ENCODE peak calls at places on chromosomes 7 and 10, in five cellular contexts. One of them, this sample, is unnamed.

GRCh38 chr10:78065616-78066410 is 32.1 kb downstream of the RPS24 start:
- DNase-seq in heart right ventricle: no peak
- DNase-seq in body of pancreas: peak; percentile 16
- DNase-seq in neuronal stem cell: no peak
- DNase-seq in endodermal cell: no peak
- DNase-seq in this sample: no peak

GRCh38 chr10:127921751-127922140 is 14.8 kb downstream of the PTPRE start:
- DNase-seq in body of pancreas: no peak
- DNase-seq in endodermal cell: no peak
- DNase-seq in heart right ventricle: no peak
- DNase-seq in neuronal stem cell: no peak
- DNase-seq in this sample: no peak

GRCh38 chr10:33073641-33074410 is 115.8 kb upstream of the ITGB1 start:
- DNase-seq in heart right ventricle: no peak
- DNase-seq in endodermal cell: no peak
- DNase-seq in neuronal stem cell: no peak
- DNase-seq in body of pancreas: no peak
- DNase-seq in this sample: no peak

GRCh38 chr10:55822096-55822495 is 539.0 kb downstream of the ZWINT start:
- DNase-seq in heart right ventricle: no peak
- DNase-seq in neuronal stem cell: no peak
- DNase-seq in endodermal cell: peak; percentile 72
- DNase-seq in body of pancreas: no peak
- DNase-seq in this sample: no peak

GRCh38 chr7:41006591-41006990 is 696.3 kb downstream of the INHBA start:
- DNase-seq in heart right ventricle: no peak
- DNase-seq in body of pancreas: no peak
- DNase-seq in neuronal stem cell: no peak
- DNase-seq in endodermal cell: no peak
- DNase-seq in this sample: no peak

GRCh38 chr10:117003336-117003735 is 1.7 kb downstream of the SHTN1 start:
- DNase-seq in heart right ventricle: no peak
- DNase-seq in body of pancreas: no peak
- DNase-seq in endodermal cell: no peak
- DNase-seq in neuronal stem cell: no peak
- DNase-seq in this sample: no peak

GRCh38 chr10:125151824-125152634 is 8.3 kb downstream of the CTBP2 start:
- DNase-seq in body of pancreas: peak; percentile 66
- DNase-seq in neuronal stem cell: no peak
- DNase-seq in heart right ventricle: peak; percentile 36
- DNase-seq in endodermal cell: peak; percentile 97
- DNase-seq in this sample: no peak

GRCh38 chr7:155961241-155962190 is 149.3 kb upstream of the SHH start:
- DNase-seq in neuronal stem cell: no peak
- DNase-seq in heart right ventricle: no peak
- DNase-seq in body of pancreas: no peak
- DNase-seq in endodermal cell: peak; percentile 51
- DNase-seq in this sample: no peak

GRCh38 chr10:130686680-130687300 is 550.6 kb downstream of the GLRX3 start:
- DNase-seq in body of pancreas: peak; percentile 34
- DNase-seq in endodermal cell: peak; percentile 79
- DNase-seq in neuronal stem cell: peak; percentile 26
- DNase-seq in heart right ventricle: no peak
- DNase-seq in this sample: no peak

GRCh38 chr10:11440250-11441150 is 170.9 kb downstream of the USP6NL start:
- DNase-seq in endodermal cell: peak; percentile 24
- DNase-seq in heart right ventricle: no peak
- DNase-seq in body of pancreas: no peak
- DNase-seq in neuronal stem cell: no peak
- DNase-seq in this sample: no peak

GRCh38 chr7:46485481-46486065 is 564.5 kb upstream of the IGFBP3 start:
- DNase-seq in neuronal stem cell: no peak
- DNase-seq in heart right ventricle: no peak
- DNase-seq in body of pancreas: no peak
- DNase-seq in endodermal cell: no peak
- DNase-seq in this sample: no peak

GRCh38 chr10:13268841-13269240 is 31.0 kb downstream of the PHYH start:
- DNase-seq in body of pancreas: no peak
- DNase-seq in neuronal stem cell: no peak
- DNase-seq in endodermal cell: peak; percentile 55
- DNase-seq in heart right ventricle: no peak
- DNase-seq in this sample: no peak

GRCh38 chr10:17068953-17069352 is 60.7 kb downstream of the CUBN start:
- DNase-seq in body of pancreas: no peak
- DNase-seq in endodermal cell: no peak
- DNase-seq in heart right ventricle: no peak
- DNase-seq in neuronal stem cell: no peak
- DNase-seq in this sample: no peak
- H3K27ac ChIP-seq in body of pancreas: no peak overlapping the region
- H3K27ac ChIP-seq in endodermal cell: no peak overlapping the region
- H3K27ac ChIP-seq in heart right ventricle: no peak overlapping the region
- H3K27ac ChIP-seq in neuronal stem cell: no peak overlapping the region
- H3K27ac ChIP-seq in this sample: no peak overlapping the region

DNA sequence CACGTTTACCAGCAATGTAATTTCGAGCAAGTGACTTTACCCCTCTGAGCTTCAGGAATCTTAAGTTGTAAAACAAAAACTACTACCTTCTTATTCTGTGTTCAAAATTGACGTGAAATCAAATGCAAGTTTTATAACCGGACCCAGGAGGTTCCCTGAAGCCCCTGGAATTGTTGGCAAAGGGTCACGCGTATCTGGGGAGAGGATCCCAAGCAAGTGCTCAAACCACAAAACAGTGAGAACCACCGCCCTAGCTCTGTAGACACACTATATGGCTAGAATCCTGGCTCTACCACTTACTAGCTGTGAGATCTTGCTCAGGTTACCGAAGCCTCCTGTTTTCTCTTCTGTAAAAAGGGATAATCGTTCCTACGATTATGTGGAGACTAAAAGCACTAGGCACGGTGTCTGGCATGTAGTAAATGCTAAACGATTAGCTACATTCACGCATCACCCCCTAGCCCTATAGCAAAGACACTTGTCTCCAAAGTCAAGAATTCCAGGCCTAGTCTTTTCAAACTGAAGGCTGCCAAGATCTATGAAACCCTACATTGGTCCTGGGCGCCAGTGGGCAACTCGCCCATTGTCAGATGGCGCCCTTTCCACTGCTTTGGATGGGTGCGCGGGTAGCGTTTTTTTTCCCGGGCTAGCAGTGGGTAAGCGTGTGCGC is 11.8 kb upstream of the NKX2-3 start:
- DNase-seq in heart right ventricle: no peak
- DNase-seq in body of pancreas: no peak
- DNase-seq in neuronal stem cell: no peak
- DNase-seq in endodermal cell: no peak
- DNase-seq in this sample: no peak
- H3K27me3 ChIP-seq in heart right ventricle: peaks cover 93% of the 10 kb centered on the region
- H3K27me3 ChIP-seq in body of pancreas: peaks cover 48% of the 10 kb centered on the region
- H3K27me3 ChIP-seq in neuronal stem cell: peaks cover 94% of the 10 kb centered on the region
- H3K27me3 ChIP-seq in endodermal cell: peaks cover 100% of the 10 kb centered on the region
- H3K27me3 ChIP-seq in this sample: no peaks in the 10 kb centered on the region

GRCh38 chr10:6333973-6334372 is 131.2 kb downstream of the PFKFB3 start:
- DNase-seq in body of pancreas: no peak
- DNase-seq in endodermal cell: no peak
- DNase-seq in heart right ventricle: no peak
- DNase-seq in neuronal stem cell: no peak
- DNase-seq in this sample: no peak

GRCh38 chr10:6327906-6328707 is 125.4 kb downstream of the PFKFB3 start:
- DNase-seq in heart right ventricle: no peak
- DNase-seq in neuronal stem cell: no peak
- DNase-seq in body of pancreas: no peak
- DNase-seq in endodermal cell: no peak
- DNase-seq in this sample: no peak

GRCh38 chr10:6333086-6333485 is 130.4 kb downstream of the PFKFB3 start:
- DNase-seq in heart right ventricle: no peak
- DNase-seq in endodermal cell: no peak
- DNase-seq in body of pancreas: no peak
- DNase-seq in neuronal stem cell: no peak
- DNase-seq in this sample: no peak

GRCh38 chr10:6328708-6329423 is 126.1 kb downstream of the PFKFB3 start:
- DNase-seq in neuronal stem cell: no peak
- DNase-seq in body of pancreas: no peak
- DNase-seq in heart right ventricle: no peak
- DNase-seq in endodermal cell: no peak
- DNase-seq in this sample: no peak
- H3K27ac ChIP-seq in neuronal stem cell: no peak overlapping the region
- H3K27ac ChIP-seq in body of pancreas: no peak overlapping the region
- H3K27ac ChIP-seq in heart right ventricle: peak overlapping the region; percentile 65
- H3K27ac ChIP-seq in endodermal cell: no peak overlapping the region
- H3K27ac ChIP-seq in this sample: no peak overlapping the region

GRCh38 chr10:118722694-118723093 is 32.1 kb downstream of the CACUL1 start:
- DNase-seq in heart right ventricle: no peak
- DNase-seq in neuronal stem cell: no peak
- DNase-seq in endodermal cell: no peak
- DNase-seq in body of pancreas: no peak
- DNase-seq in this sample: no peak

GRCh38 chr10:118725784-118726507 is 28.8 kb downstream of the CACUL1 start:
- DNase-seq in neuronal stem cell: no peak
- DNase-seq in body of pancreas: no peak
- DNase-seq in endodermal cell: no peak
- DNase-seq in heart right ventricle: no peak
- DNase-seq in this sample: no peak

GRCh38 chr10:118723467-118723866 is 31.3 kb downstream of the CACUL1 start:
- DNase-seq in heart right ventricle: no peak
- DNase-seq in endodermal cell: no peak
- DNase-seq in neuronal stem cell: no peak
- DNase-seq in body of pancreas: no peak
- DNase-seq in this sample: no peak

GRCh38 chr10:118721005-118721876 is 33.5 kb downstream of the CACUL1 start:
- DNase-seq in heart right ventricle: no peak
- DNase-seq in endodermal cell: peak; percentile 73
- DNase-seq in neuronal stem cell: peak; percentile 63
- DNase-seq in body of pancreas: peak; percentile 58
- DNase-seq in this sample: peak; percentile 49
- H3K27me3 ChIP-seq in heart right ventricle: no peaks in the 10 kb centered on the region
- H3K27me3 ChIP-seq in endodermal cell: no peaks in the 10 kb centered on the region
- H3K27me3 ChIP-seq in neuronal stem cell: no peaks in the 10 kb centered on the region
- H3K27me3 ChIP-seq in body of pancreas: no peaks in the 10 kb centered on the region
- H3K27me3 ChIP-seq in this sample: no peaks in the 10 kb centered on the region